ENCODE peak calls at places on chromosome 16, in six cellular contexts. T is NCI-H1048, V is nephron progenitor cell, B is hypothalamus, D is dorsolateral prefrontal cortex, X is endothelial cell of umbilical vein. P is an unnamed sample.

GRCh38 chr16:65487231-65487630 is 365.4 kb upstream of the CDH11 start:
- DNase-seq in T (no peak), V (no peak), B (no peak), D (no peak), X (no peak), P (no peak)

GRCh38 chr16:51228097-51228659 is 77.1 kb upstream of the SALL1 start:
- DNase-seq in T (no peak), V (no peak), B (no peak), D (no peak), X (no peak), P (no peak)

GRCh38 chr16:78175287-78175686 is 75.8 kb downstream of the WWOX start:
- DNase-seq in T (no peak), V (no peak), B (no peak), D (no peak), X (no peak), P (no peak)

GRCh38 chr16:78183437-78183836 is 84.0 kb downstream of the WWOX start:
- DNase-seq in T (no peak), V (no peak), B (no peak), D (no peak), X (no peak), P (no peak)

GRCh38 chr16:84699712-84700517 is at the start of gene USP10:
- DNase-seq in T (peak; percentile 6), V (peak; percentile 90), B (peak; percentile 43), D (peak; percentile 48), X (peak; percentile 77), P (peak; percentile 24)

GRCh38 chr16:88453621-88454314 is 688 bp downstream of the ZFPM1 start:
- DNase-seq in T (no peak), V (peak; percentile 60), B (no peak), D (no peak), X (peak; percentile 8), P (no peak)

GRCh38 chr16:1687427-1688316 is 9.6 kb downstream of the JPT2 start:
- DNase-seq in T (no peak), V (no peak), B (no peak), D (no peak), X (no peak), P (no peak)

GRCh38 chr16:46632778-46633733 is 11.9 kb upstream of the SHCBP1 start:
- DNase-seq in T (no peak), V (peak; percentile 33), B (no peak), D (no peak), X (no peak), P (no peak)

GRCh38 chr16:70455910-70456309 is 1.5 kb downstream of the FCSK start:
- DNase-seq in T (no peak), V (no peak), B (no peak), D (no peak), X (no peak), P (no peak)

GRCh38 chr16:53147500-53148065 is 92.8 kb downstream of the CHD9 start:
- DNase-seq in T (no peak), V (no peak), B (no peak), D (no peak), X (peak; percentile 59), P (no peak)

P was measured in NCI-H187.